ENCODE peak calls at places on chromosomes 3 and 15, in nine cellular contexts. T is posterior cingulate gyrus; G is left cardiac atrium; U is NCI-H69; E is endothelial cell; R is NCI-H2081; A is nephron progenitor cell; K is effector memory CD4-positive, alpha-beta T cell; V is neural progenitor cell. N is an unnamed sample.

GRCh38 chr3:108849075-108849474 is 26.5 kb downstream of the TRAT1 start:
- DNase-seq in T (no peak), G (no peak), U (no peak), E (no peak), R (no peak), A (no peak), K (no peak), V (no peak), N (no peak)

GRCh38 chr3:52397676-52398399 is 47.1 kb downstream of the SEMA3G start:
- DNase-seq in T (no peak), G (no peak), U (no peak), E (no peak), R (no peak), A (no peak), K (no peak), V (no peak), N (no peak)

GRCh38 chr15:37921527-37922385 is 12.7 kb upstream of the TMCO5A start:
- DNase-seq in T (no peak), G (no peak), U (peak; percentile 20), E (no peak), R (no peak), A (no peak), K (no peak), V (no peak), N (no peak)

GRCh38 chr3:4633078-4634004 is 140.2 kb downstream of the ITPR1 start:
- DNase-seq in T (no peak), G (no peak), U (peak; percentile 51), E (peak; percentile 12), R (peak; percentile 16), A (peak; percentile 25), K (no peak), V (peak; percentile 62), N (peak; percentile 67)

GRCh38 chr15:85276508-85276907 is 103.9 kb upstream of the AKAP13 start:
- DNase-seq in T (no peak), G (no peak), U (no peak), E (no peak), R (no peak), A (no peak), K (no peak), V (no peak), N (no peak)

GRCh38 chr3:136544532-136544931 is 207.6 kb downstream of the STAG1 start:
- DNase-seq in T (no peak), G (no peak), U (no peak), E (no peak), R (no peak), A (no peak), K (no peak), V (no peak), N (no peak)

GRCh38 chr15:55694652-55695150 is 48.3 kb downstream of the PRTG start:
- DNase-seq in T (no peak), G (no peak), U (peak; percentile 39), E (no peak), R (no peak), A (peak; percentile 25), K (no peak), V (peak; percentile 57), N (no peak)

GRCh38 chr3:193297421-193297820 is 56.4 kb downstream of the PLAAT1 start:
- DNase-seq in T (no peak), G (no peak), U (no peak), E (no peak), R (no peak), A (no peak), K (no peak), V (no peak), N (no peak)

GRCh38 chr3:86418861-86419260 is 572.1 kb downstream of the VGLL3 start:
- DNase-seq in T (no peak), G (no peak), U (no peak), E (no peak), R (no peak), A (no peak), K (no peak), V (no peak), N (no peak)

GRCh38 chr3:14455571-14456317 is 53.3 kb downstream of the SLC6A6 start:
- DNase-seq in T (no peak), G (no peak), U (peak; percentile 11), E (no peak), R (peak; percentile 15), A (no peak), K (no peak), V (no peak), N (no peak)